ENCODE peak calls at places on chromosome 10, in six cellular contexts. S, O, Z, V, N and A are unnamed samples.

GRCh38 chr10:62501547-62501946 is 127.4 kb downstream of the ZNF365 start:
- DNase-seq in S (no peak), O (no peak), Z (no peak), V (no peak), N (no peak), A (no peak)

GRCh38 chr10:71396714-71397339 is at the start of gene CDH23:
- DNase-seq in S (no peak), O (peak; percentile 31), Z (peak; percentile 74), V (peak; percentile 83), N (no peak), A (no peak)

GRCh38 chr10:119489572-119490326 is 52.8 kb downstream of the RGS10 start:
- DNase-seq in S (no peak), O (no peak), Z (no peak), V (peak; percentile 78), N (no peak), A (peak; percentile 9)

GRCh38 chr10:110803239-110803593 is 68.5 kb upstream of the PDCD4 start:
- DNase-seq in S (no peak), O (no peak), Z (no peak), V (no peak), N (no peak), A (no peak)

GRCh38 chr10:80429521-80429966 is 21.2 kb downstream of the PRXL2A start:
- DNase-seq in S (no peak), O (no peak), Z (peak; percentile 83), V (no peak), N (peak; percentile 77), A (no peak)

GRCh38 chr10:79595510-79595909 is 15.2 kb upstream of the SFTPA1 start:
- DNase-seq in S (no peak), O (no peak), Z (no peak), V (no peak), N (no peak), A (no peak)

GRCh38 chr10:6445671-6446278 is 134.3 kb downstream of the PRKCQ start:
- DNase-seq in S (peak; percentile 2), O (no peak), Z (no peak), V (peak; percentile 52), N (peak; percentile 34), A (peak; percentile 17)

GRCh38 chr10:132893090-132893489 is 49.3 kb downstream of the CFAP46 start:
- DNase-seq in S (no peak), O (no peak), Z (peak; percentile 54), V (no peak), N (no peak), A (no peak)

GRCh38 chr10:35006836-35007235 is 83.3 kb downstream of the CUL2 start:
- DNase-seq in S (no peak), O (no peak), Z (no peak), V (no peak), N (no peak), A (no peak)

GRCh38 chr10:22633528-22633927 is 80.8 kb downstream of the PIP4K2A start:
- DNase-seq in S (no peak), O (no peak), Z (no peak), V (no peak), N (no peak), A (no peak)

GRCh38 chr10:77156406-77156879 is 481.2 kb downstream of the KCNMA1 start:
- DNase-seq in S (peak; percentile 88), O (no peak), Z (no peak), V (no peak), N (no peak), A (no peak)

GRCh38 chr10:118922226-118922625 is 107.3 kb upstream of the NANOS1 start:
- DNase-seq in S (peak; percentile 31), O (peak; percentile 22), Z (no peak), V (no peak), N (peak; percentile 13), A (no peak)

DNA sequence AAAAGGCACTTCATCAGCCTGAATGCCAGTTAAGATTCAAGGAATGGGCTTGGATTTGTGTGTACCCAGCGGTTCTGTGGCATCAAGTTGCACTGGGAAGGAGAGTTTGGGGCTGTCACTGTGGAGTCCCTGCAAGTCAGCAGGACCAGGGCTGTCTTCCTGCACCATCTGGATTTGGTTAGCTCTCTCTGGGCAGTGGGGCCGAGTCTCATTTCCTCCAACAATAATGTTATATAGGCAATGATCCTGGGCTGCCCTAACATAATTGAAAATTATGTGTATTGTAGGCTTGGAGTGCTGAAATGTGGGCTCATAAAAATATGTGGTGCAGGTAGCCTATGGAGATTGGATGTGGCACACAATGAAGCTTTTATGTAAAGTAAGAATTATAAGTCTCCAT is 87.2 kb downstream of the TCF7L2 start:
- DNase-seq in S (no peak), O (no peak), Z (no peak), V (no peak), N (no peak), A (no peak)
- H3K36me3 ChIP-seq in S (peaks cover 4% of the 10 kb centered on the region), O (no peaks in the 10 kb centered on the region), Z (peaks cover 3% of the 10 kb centered on the region), V (no peaks in the 10 kb centered on the region), N (peaks cover 2% of the 10 kb centered on the region), A (no peaks in the 10 kb centered on the region)

DNA sequence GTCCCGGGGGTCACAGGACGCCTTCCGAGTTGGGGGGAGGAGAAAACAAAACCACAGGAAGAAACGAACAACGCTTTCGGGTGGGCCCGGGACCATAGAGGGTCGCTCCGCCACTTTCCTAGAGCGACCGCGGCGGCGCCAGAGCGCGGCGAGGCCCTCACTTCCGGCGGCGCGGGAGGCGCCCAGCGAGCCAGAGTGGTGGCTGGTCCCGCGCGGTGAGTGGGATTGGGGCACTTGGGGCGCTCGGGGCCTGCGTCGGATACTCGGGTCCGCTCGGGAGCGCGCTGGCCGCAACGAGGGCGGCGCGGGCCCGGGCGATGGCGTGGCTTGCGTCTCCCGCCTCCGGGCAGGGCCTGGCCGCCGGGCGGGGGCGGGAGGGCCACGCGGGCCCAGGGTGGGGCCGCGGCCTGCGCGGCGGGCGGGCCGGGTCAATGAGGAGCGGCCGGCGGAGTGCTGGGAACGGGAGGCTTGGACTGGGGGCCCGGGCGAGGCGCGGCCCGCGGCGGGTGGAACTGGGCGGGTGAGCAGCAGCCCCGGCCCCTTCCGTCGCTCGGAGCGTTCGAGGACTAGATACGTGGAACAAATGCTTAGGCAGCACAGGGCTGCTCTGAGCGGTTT is at the start of gene ZNF22:
- DNase-seq in S (no peak), O (no peak), Z (peak; percentile 88), V (peak; percentile 81), N (peak; percentile 67), A (peak; percentile 65)
- TF ChIP-seq CTCF in S (peak; percentile 25), O (peak; percentile 32), Z (peak; percentile 22), V (no peak), N (no peak), A (no peak)

DNA sequence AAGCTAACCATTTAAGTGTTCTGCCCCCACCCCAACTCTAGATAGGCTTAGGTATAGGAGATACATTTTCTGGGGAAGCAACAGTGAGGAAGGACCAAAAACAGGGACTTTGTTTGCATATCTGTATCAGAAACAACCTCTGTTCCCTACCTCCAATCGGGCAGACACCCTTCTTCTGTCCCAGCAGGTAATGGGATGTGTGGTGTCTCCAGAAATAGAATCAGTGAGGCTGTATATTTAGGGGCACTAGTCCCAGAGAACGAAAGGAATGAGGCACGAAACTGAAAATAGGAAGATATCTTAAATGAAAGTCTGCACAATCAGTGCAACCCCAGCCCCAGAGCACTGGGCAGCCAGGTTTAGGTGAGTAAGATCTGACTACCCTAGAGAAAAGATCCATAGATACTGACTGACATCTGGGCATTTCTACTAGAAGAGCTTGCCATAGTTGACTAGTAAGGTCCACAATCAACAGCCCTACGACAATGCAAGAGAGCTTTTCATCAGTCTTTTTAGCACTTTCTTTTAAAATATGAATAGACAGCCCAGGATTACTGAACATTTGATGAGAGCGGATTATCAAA is 28.1 kb downstream of the PLEKHA1 start:
- DNase-seq in S (no peak), O (no peak), Z (no peak), V (no peak), N (no peak), A (no peak)
- H3K36me3 ChIP-seq in S (peaks cover 2% of the 10 kb centered on the region), O (no peaks in the 10 kb centered on the region), Z (peaks cover 23% of the 10 kb centered on the region), V (no peaks in the 10 kb centered on the region), N (peaks cover 7% of the 10 kb centered on the region), A (peaks cover 2% of the 10 kb centered on the region)

GRCh38 chr10:70274643-70275042 is 9.2 kb downstream of the NPFFR1 start:
- DNase-seq in S (peak; percentile 52), O (no peak), Z (no peak), V (no peak), N (no peak), A (no peak)
- TF ChIP-seq CTCF in S (peak; percentile 13), O (no peak), Z (no peak), V (no peak), N (no peak), A (no peak)

DNA sequence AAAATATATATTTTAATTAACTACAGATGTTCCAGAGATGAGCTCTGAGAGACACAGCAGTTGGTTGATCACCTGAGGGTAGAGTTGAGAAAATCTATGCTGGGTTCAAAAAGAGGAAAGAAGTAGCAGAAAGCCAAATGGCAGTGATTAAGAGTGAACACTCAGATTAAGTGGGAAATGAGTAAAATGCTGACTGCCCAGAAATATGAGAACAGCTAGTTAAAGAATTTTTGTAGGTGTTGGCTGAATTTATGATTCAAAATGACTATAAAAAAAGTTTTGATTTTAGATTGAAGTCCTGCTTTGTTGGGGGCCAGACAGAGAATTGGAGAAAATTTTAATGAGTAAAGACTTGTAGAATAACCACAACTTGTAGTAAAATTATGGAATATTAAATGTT is 9.8 kb downstream of the TCTN3 start:
- DNase-seq in S (no peak), O (no peak), Z (no peak), V (no peak), N (no peak), A (no peak)
- H3K36me3 ChIP-seq in S (peaks cover 14% of the 10 kb centered on the region), O (peaks cover 15% of the 10 kb centered on the region), Z (peaks cover 94% of the 10 kb centered on the region), V (peaks cover 38% of the 10 kb centered on the region), N (peaks cover 31% of the 10 kb centered on the region), A (peaks cover 39% of the 10 kb centered on the region)